ENCODE peak calls at places on chromosomes 13 and 19, in six cellular contexts. S is GM06990; N is epithelial cell of esophagus; W is WTC11; V is endothelial cell; Z is CD8-positive, alpha-beta T cell. B is an unnamed sample.

GRCh38 chr13:97306646-97307045 is 84.5 kb downstream of the MBNL2 start:
- DNase-seq in S (no peak), Z (no peak), W (no peak), N (no peak), V (no peak), B (no peak)

GRCh38 chr19:18208098-18208951 is 4.5 kb upstream of the RAB3A start:
- DNase-seq in Z (peak; percentile 67), V (peak; percentile 57), N (no peak), W (peak; percentile 74), S (no peak), B (peak; percentile 42)

GRCh38 chr19:50870417-50871089 is 2.7 kb upstream of the KLK2 start:
- DNase-seq in W (peak; percentile 44), S (peak; percentile 64), N (no peak), V (no peak), Z (no peak), B (no peak)

GRCh38 chr19:40512473-40513344 is 45.9 kb downstream of the SPTBN4 start:
- DNase-seq in Z (no peak), N (peak; percentile 27), S (no peak), V (peak; percentile 52), W (peak; percentile 67), B (no peak)

GRCh38 chr13:96816874-96817273 is 177.4 kb downstream of the OXGR1 start:
- DNase-seq in W (peak; percentile 32), S (no peak), Z (no peak), V (no peak), N (no peak), B (no peak)

GRCh38 chr13:51221674-51222509 is at the start of gene FAM124A:
- DNase-seq in V (peak; percentile 71), N (peak; percentile 41), W (peak; percentile 61), Z (no peak), S (peak; percentile 45), B (peak; percentile 53)

GRCh38 chr13:33236021-33236420 is 49.5 kb downstream of the STARD13 start:
- DNase-seq in V (no peak), W (no peak), Z (no peak), S (no peak), N (peak; percentile 38), B (peak; percentile 51)

GRCh38 chr13:112963641-112964040 is 5.4 kb upstream of the MCF2L start:
- DNase-seq in W (no peak), S (no peak), Z (no peak), N (no peak), V (no peak), B (no peak)

GRCh38 chr13:26965976-26966375 is 205.4 kb upstream of the GPR12 start:
- DNase-seq in Z (no peak), N (no peak), S (no peak), W (no peak), V (no peak), B (no peak)

GRCh38 chr19:55391702-55392615 is 6.2 kb downstream of the RPL28 start:
- DNase-seq in S (no peak), N (peak; percentile 79), V (no peak), Z (no peak), W (no peak), B (peak; percentile 74)

GRCh38 chr13:44974056-44974798 is 15.0 kb downstream of the NUFIP1 start:
- DNase-seq in W (no peak), S (peak; percentile 9), N (peak; percentile 10), V (no peak), Z (no peak), B (peak; percentile 11)

GRCh38 chr19:16334421-16334820 is 9.8 kb downstream of the KLF2 start:
- DNase-seq in N (no peak), W (no peak), V (no peak), Z (no peak), S (no peak), B (no peak)

GRCh38 chr13:113751491-113751890 is 7.5 kb upstream of the TMEM255B start:
- DNase-seq in W (no peak), V (no peak), N (no peak), S (no peak), Z (no peak), B (no peak)

GRCh38 chr19:55553217-55554182 is 8.2 kb upstream of the SBK3 start:
- DNase-seq in N (peak; percentile 62), V (no peak), Z (no peak), S (no peak), W (no peak), B (no peak)

GRCh38 chr13:100195568-100195967 is 106.7 kb downstream of the PCCA start:
- DNase-seq in N (no peak), W (no peak), S (no peak), V (no peak), Z (no peak), B (no peak)

GRCh38 chr19:41098762-41099161 is 10.5 kb downstream of the CYP2A13 start:
- DNase-seq in V (no peak), Z (no peak), S (no peak), N (no peak), W (no peak), B (no peak)

GRCh38 chr19:35140207-35140897 is 1.7 kb downstream of the FXYD1 start:
- DNase-seq in N (no peak), S (no peak), W (no peak), V (no peak), Z (no peak), B (no peak)

GRCh38 chr19:4063369-4064072 is 3.2 kb downstream of the ZBTB7A start:
- DNase-seq in S (no peak), V (no peak), Z (no peak), W (no peak), N (no peak), B (no peak)

GRCh38 chr19:40529093-40529954 is 47.3 kb upstream of the SHKBP1 start:
- DNase-seq in W (peak; percentile 93), Z (peak; percentile 94), N (peak; percentile 85), V (peak; percentile 85), S (peak; percentile 89), B (peak; percentile 79)

GRCh38 chr19:46975011-46975917 is 44.4 kb upstream of the NPAS1 start:
- DNase-seq in W (no peak), S (no peak), N (no peak), Z (no peak), V (no peak), B (no peak)

GRCh38 chr19:6539514-6539913 is 8.7 kb downstream of the TNFSF9 start:
- DNase-seq in S (no peak), W (no peak), Z (no peak), N (no peak), V (no peak), B (no peak)

GRCh38 chr13:44172411-44172810 is 201.2 kb upstream of the SERP2 start:
- DNase-seq in N (no peak), W (no peak), Z (no peak), V (no peak), S (no peak), B (no peak)

DNA sequence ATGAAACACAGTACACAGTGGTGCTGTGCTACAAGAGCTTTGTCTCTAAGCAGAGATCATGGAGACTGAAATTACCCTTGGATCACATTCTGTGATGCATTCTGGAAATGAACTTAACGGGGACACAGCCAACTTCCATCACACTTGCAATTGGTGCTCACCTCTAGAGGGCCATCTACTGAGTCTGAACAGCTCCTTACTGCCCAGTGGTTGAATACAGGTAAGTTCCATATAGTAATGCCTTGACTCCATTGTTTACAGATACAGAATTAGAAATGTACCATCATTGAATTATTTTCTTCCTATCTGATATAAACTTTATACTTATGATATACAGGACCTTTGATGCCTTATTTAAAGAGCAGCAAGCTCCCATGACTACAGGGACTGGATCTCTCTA is 686.4 kb downstream of the PCDH9 start:
- DNase-seq in V (no peak), S (no peak), N (peak; percentile 15), W (peak; percentile 15), Z (no peak), B (no peak)
- TF ChIP-seq CTCF in V (no peak), S (no peak), N (peak; percentile 40), W (no peak), Z (no peak), B (no peak)

DNA sequence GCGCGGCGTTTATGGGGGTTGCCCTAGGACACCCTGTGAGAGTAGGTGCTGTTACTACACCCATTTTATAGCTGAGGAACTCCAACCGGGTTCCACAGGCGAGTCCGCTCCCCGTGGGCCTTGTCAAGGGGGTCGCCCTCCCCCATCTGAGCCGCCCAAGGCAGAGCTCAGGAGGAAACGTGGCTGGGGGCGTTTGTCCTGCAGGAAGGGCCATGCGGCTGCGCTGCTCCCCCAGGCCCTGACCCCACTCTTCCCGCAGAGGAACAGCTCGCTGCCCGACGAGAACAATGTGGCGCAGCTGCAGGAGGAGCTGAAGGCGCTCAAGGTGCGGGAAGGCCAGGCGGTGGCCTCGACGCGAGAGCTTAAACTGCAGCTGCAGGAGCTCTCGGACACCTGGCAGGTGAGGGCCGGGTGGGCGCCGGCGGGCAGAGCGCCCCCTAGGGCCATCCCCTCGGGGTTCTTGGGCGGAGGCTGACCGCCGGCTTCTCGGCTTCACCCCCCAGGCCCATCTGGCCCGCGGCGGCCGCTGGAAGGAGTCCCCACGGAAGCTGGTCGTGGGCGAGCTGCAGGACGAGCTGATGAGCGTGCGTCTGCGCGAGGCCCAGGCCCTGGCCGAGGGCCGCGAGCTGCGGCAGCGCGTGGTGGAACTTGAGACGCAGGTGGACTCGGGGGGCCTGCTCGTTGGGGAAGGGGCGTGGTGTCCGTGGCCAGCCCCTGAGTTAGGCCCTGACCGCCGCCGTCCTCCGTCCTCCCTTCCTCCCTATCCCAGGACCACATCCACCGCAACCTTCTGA is 12.4 kb downstream of the PRR36 start:
- DNase-seq in N (no peak), V (no peak), Z (no peak), W (peak; percentile 60), S (no peak), B (no peak)
- TF ChIP-seq CTCF in N (no peak), V (peak; percentile 36), Z (no peak), W (peak; percentile 22), S (peak; percentile 6), B (no peak)

GRCh38 chr13:30648522-30649012 is 30.8 kb downstream of the USPL1 start:
- DNase-seq in N (no peak), S (no peak), W (no peak), Z (no peak), V (no peak), B (no peak)

GRCh38 chr13:30645629-30646028 is 27.9 kb downstream of the USPL1 start:
- DNase-seq in W (no peak), V (no peak), Z (no peak), S (no peak), N (no peak), B (no peak)

GRCh38 chr13:30647420-30647819 is 29.7 kb downstream of the USPL1 start:
- DNase-seq in S (no peak), W (no peak), N (no peak), Z (no peak), V (no peak), B (no peak)

GRCh38 chr13:30652746-30653145 is 35.0 kb downstream of the USPL1 start:
- DNase-seq in S (no peak), W (no peak), N (no peak), Z (no peak), V (no peak), B (no peak)

GRCh38 chr13:30647824-30648521 is 30.3 kb downstream of the USPL1 start:
- DNase-seq in V (no peak), N (no peak), Z (no peak), S (no peak), W (no peak), B (no peak)
- TF ChIP-seq CTCF in V (no peak), N (no peak), Z (no peak), S (no peak), W (no peak), B (no peak)

DNA sequence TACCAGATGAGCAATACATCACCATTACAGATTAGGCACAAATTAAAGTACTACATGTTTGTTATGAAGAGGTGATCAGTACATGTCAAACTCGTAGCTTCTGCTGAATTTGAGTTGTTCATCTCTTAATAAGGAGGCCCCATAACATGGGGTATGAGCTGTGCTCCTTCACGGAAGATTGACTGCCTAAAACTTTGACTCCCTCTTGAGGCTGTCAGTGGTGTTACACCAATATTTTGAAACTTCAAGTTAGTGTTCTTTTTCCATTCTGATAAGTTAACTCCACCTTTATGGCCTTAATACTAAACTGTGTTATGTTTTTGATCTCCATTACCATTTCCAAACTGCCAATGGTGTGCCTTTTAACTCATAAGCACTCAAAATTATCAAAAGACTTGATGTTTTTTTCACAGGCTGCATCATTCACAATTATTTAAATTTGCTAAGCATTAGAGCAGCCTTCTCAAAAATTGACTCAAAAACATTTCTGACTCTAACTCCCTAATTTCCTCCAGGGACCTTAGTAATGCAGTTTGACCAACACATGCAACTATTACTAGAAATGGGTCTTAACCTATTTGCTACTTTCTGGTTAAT is 1591.5 kb downstream of the PCDH9 start:
- DNase-seq in Z (no peak), W (no peak), S (no peak), V (peak; percentile 30), N (peak; percentile 57), B (peak; percentile 53)
- TF ChIP-seq CTCF in Z (no peak), W (peak; percentile 53), S (peak; percentile 44), V (peak; percentile 89), N (peak; percentile 85), B (peak; percentile 63)

B was measured in MCF 10A.